ENCODE peak calls at places on chromosomes 3 and 15, in six cellular contexts. L is H1, V is GM23248, E is PC-3, M is GM12878, S is fibroblast of lung. R is an unnamed sample.

GRCh38 chr3:53073553-53074365 is 27.9 kb upstream of the SFMBT1 start:
- DNase-seq in M (no peak), S (no peak), V (no peak), L (no peak), E (no peak), R (no peak)

GRCh38 chr15:60652870-60653269 is 173.9 kb upstream of the ICE2 start:
- DNase-seq in M (no peak), E (no peak), S (no peak), L (no peak), V (no peak), R (no peak)

GRCh38 chr15:25811481-25811906 is 51.6 kb downstream of the ATP10A start:
- DNase-seq in M (peak), S (no peak), V (no peak), L (no peak), E (no peak), R (no peak)

GRCh38 chr3:64214002-64214696 is 11.1 kb downstream of the PRICKLE2 start:
- DNase-seq in S (peak), M (no peak), V (peak), L (no peak), E (no peak), R (no peak)

GRCh38 chr3:99218468-99218867 is 317.0 kb upstream of the DCBLD2 start:
- DNase-seq in E (no peak), L (no peak), S (no peak), M (no peak), V (no peak), R (no peak)

GRCh38 chr3:156483961-156484787 is 70.7 kb downstream of the SSR3 start:
- DNase-seq in M (peak), S (peak), E (peak), V (peak), L (no peak), R (peak)

GRCh38 chr15:66658855-66659254 is 43.2 kb upstream of the SMAD6 start:
- DNase-seq in V (no peak), L (no peak), S (no peak), E (no peak), M (no peak), R (no peak)

GRCh38 chr3:137304313-137305056 is 346.7 kb downstream of the IL20RB start:
- DNase-seq in M (no peak), E (no peak), S (no peak), V (no peak), L (peak), R (no peak)

GRCh38 chr3:110650752-110651151 is 420.9 kb upstream of the NECTIN3 start:
- DNase-seq in V (no peak), S (peak), L (no peak), M (no peak), E (no peak), R (no peak)

GRCh38 chr15:56411122-56411749 is 46.0 kb downstream of the TEX9 start:
- DNase-seq in S (no peak), E (no peak), M (peak), V (no peak), L (no peak), R (no peak)

GRCh38 chr3:113948015-113948917 is 453 bp downstream of the ZDHHC23 start:
- DNase-seq in M (no peak), S (no peak), E (peak), L (peak), V (peak), R (no peak)

GRCh38 chr3:32909999-32910398 is 41.4 kb upstream of the CCR4 start:
- DNase-seq in S (no peak), M (no peak), V (no peak), L (no peak), E (no peak), R (no peak)

GRCh38 chr15:55694652-55695150 is 48.3 kb downstream of the PRTG start:
- DNase-seq in S (peak), L (no peak), M (peak), V (no peak), E (peak), R (no peak)

GRCh38 chr3:104150724-104151123 is 1216.0 kb upstream of the ALCAM start:
- DNase-seq in E (no peak), M (no peak), S (no peak), V (no peak), L (no peak), R (no peak)

GRCh38 chr3:147616998-147617619 is 207.9 kb downstream of the ZIC1 start:
- DNase-seq in M (no peak), S (peak), V (peak), E (peak), L (no peak), R (no peak)

GRCh38 chr3:99499235-99499798 is 139.1 kb upstream of the COL8A1 start:
- DNase-seq in S (peak), E (peak), V (peak), M (peak), L (no peak), R (no peak)

GRCh38 chr3:23888617-23889228 is 28.1 kb downstream of the NKIRAS1 start:
- DNase-seq in L (no peak), M (no peak), S (peak), V (peak), E (peak), R (no peak)

GRCh38 chr3:147120029-147120428 is 286.3 kb downstream of the ZIC4 start:
- DNase-seq in M (no peak), L (no peak), E (peak), V (peak), S (peak), R (no peak)

GRCh38 chr15:66630801-66631351 is 65.1 kb upstream of the LCTL start:
- DNase-seq in V (no peak), M (no peak), E (no peak), L (no peak), S (no peak), R (no peak)

GRCh38 chr3:9778102-9778501 is 8.4 kb upstream of the CAMK1 start:
- DNase-seq in M (no peak), L (no peak), E (peak), S (peak), V (peak), R (no peak)

GRCh38 chr3:98730338-98730737 is 32.8 kb upstream of the ST3GAL6 start:
- DNase-seq in S (no peak), L (no peak), E (peak), M (peak), V (no peak), R (no peak)

GRCh38 chr15:57444877-57445513 is 68.7 kb downstream of the CGNL1 start:
- DNase-seq in V (peak), M (no peak), L (no peak), S (no peak), E (peak), R (no peak)

GRCh38 chr3:52845691-52846426 is 11.0 kb upstream of the MUSTN1 start:
- DNase-seq in V (peak), M (no peak), L (peak), S (no peak), E (no peak), R (no peak)

GRCh38 chr3:145450018-145450682 is 710.8 kb downstream of the PLOD2 start:
- DNase-seq in L (no peak), M (no peak), S (peak), V (no peak), E (peak), R (no peak)

GRCh38 chr3:141553055-141553454 is 66.2 kb downstream of the RASA2 start:
- DNase-seq in E (no peak), V (peak), S (no peak), M (no peak), L (no peak), R (peak)

GRCh38 chr3:33124638-33125037 is 10.8 kb downstream of the CRTAP start:
- DNase-seq in L (no peak), E (no peak), V (no peak), M (no peak), S (no peak), R (no peak)

GRCh38 chr15:78044407-78045155 is 32.9 kb downstream of the TBC1D2B start:
- DNase-seq in S (peak), V (peak), M (no peak), L (no peak), E (no peak), R (no peak)

GRCh38 chr15:34360298-34360697 is 6.7 kb downstream of the LPCAT4 start:
- DNase-seq in E (peak), V (no peak), L (no peak), S (no peak), M (no peak), R (no peak)

GRCh38 chr3:183287301-183287971 is 34.4 kb downstream of the B3GNT5 start:
- DNase-seq in V (peak), S (peak), M (no peak), E (peak), L (no peak), R (no peak)

GRCh38 chr3:54870423-54870822 is 57.4 kb downstream of the LRTM1 start:
- DNase-seq in M (no peak), E (peak), S (peak), V (peak), L (no peak), R (no peak)

GRCh38 chr3:59443618-59444292 is 393.9 kb upstream of the CFAP20DC start:
- DNase-seq in S (no peak), L (no peak), M (no peak), V (no peak), E (no peak), R (no peak)

GRCh38 chr3:71131385-71131871 is 452.1 kb downstream of the FOXP1 start:
- DNase-seq in M (no peak), V (no peak), L (no peak), S (no peak), E (no peak), R (no peak)

GRCh38 chr3:111434941-111435622 is 106.9 kb upstream of the CD96 start:
- DNase-seq in L (no peak), S (no peak), E (peak), V (no peak), M (no peak), R (no peak)

GRCh38 chr15:51846463-51847230 is 17.2 kb downstream of the TMOD3 start:
- DNase-seq in S (peak), L (no peak), M (no peak), V (peak), E (peak), R (peak)

GRCh38 chr3:171314341-171314740 is 145.9 kb downstream of the TNIK start:
- DNase-seq in L (no peak), V (no peak), M (no peak), S (no peak), E (no peak), R (no peak)

GRCh38 chr3:152269423-152270144 is 855 bp downstream of the MBNL1 start:
- DNase-seq in S (peak), M (no peak), V (peak), L (no peak), E (peak), R (no peak)

GRCh38 chr3:61820306-61820992 is 259.1 kb downstream of the PTPRG start:
- DNase-seq in E (no peak), V (no peak), S (no peak), M (no peak), L (no peak), R (no peak)

GRCh38 chr3:129162729-129163579 is 2.1 kb upstream of the ISY1 start:
- DNase-seq in M (no peak), S (peak), V (peak), L (no peak), E (no peak), R (peak)

GRCh38 chr3:190513409-190514162 is at the start of gene IL1RAP:
- DNase-seq in V (peak), E (peak), L (peak), S (peak), M (peak), R (peak)
- TF ChIP-seq EZH2 in V (no peak), E (no peak), L (peak), S (no peak), M (no peak), R (no peak)

GRCh38 chr15:100968043-100968966 is 49.1 kb downstream of the LRRK1 start:
- DNase-seq in L (no peak), S (no peak), E (peak), M (peak), V (peak), R (no peak)

GRCh38 chr15:100973351-100974034 is 54.3 kb downstream of the LRRK1 start:
- DNase-seq in M (no peak), S (no peak), E (no peak), V (no peak), L (peak), R (no peak)

GRCh38 chr15:100966997-100967396 is 47.8 kb downstream of the LRRK1 start:
- DNase-seq in E (no peak), S (no peak), V (no peak), L (no peak), M (peak), R (no peak)

GRCh38 chr15:100975043-100975442 is 55.9 kb downstream of the LRRK1 start:
- DNase-seq in V (no peak), L (no peak), S (no peak), E (no peak), M (no peak), R (no peak)

DNA sequence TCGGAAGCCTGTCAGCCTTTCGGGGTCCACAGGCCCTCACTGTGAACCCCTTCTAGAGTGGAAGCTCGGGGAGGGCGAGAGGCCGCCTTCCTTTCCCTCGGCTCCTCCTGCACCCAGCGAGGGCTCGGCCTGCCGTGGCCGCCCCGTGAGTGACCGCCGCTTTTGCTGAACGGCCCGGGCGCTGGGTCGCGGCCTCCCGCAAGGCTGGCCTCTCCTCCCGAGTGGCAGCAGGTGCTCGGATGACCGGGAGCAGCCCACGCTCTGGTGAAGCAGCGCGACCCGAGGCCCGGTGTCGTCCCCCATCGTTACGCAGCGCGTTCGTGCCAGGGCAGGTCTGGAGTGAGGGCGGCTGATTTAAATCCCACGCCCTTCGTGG is 53.8 kb downstream of the LRRK1 start:
- DNase-seq in E (no peak), V (no peak), M (no peak), S (no peak), L (no peak), R (no peak)
- TF ChIP-seq EZH2 in E (no peak), V (no peak), M (no peak), S (no peak), L (no peak), R (no peak)

GRCh38 chr3:108062051-108062450 is 28.8 kb downstream of the CD47 start:
- DNase-seq in V (no peak), S (no peak), L (no peak), E (no peak), M (no peak), R (no peak)

GRCh38 chr3:108070356-108070755 is 20.5 kb downstream of the CD47 start:
- DNase-seq in M (no peak), V (no peak), L (no peak), E (no peak), S (no peak), R (no peak)

GRCh38 chr3:108064293-108064887 is 26.4 kb downstream of the CD47 start:
- DNase-seq in S (peak), M (no peak), L (no peak), V (no peak), E (no peak), R (no peak)

GRCh38 chr3:108071394-108071793 is 19.4 kb downstream of the CD47 start:
- DNase-seq in L (no peak), M (no peak), V (no peak), S (no peak), E (no peak), R (no peak)

GRCh38 chr3:108067768-108068167 is 23.1 kb downstream of the CD47 start:
- DNase-seq in V (no peak), M (no peak), S (no peak), E (no peak), L (no peak), R (no peak)
- TF ChIP-seq EZH2 in V (no peak), M (no peak), S (no peak), E (no peak), L (no peak), R (no peak)

GRCh38 chr3:133699467-133699866 is 37.7 kb upstream of the TOPBP1 start:
- DNase-seq in M (no peak), E (no peak), L (no peak), V (no peak), S (no peak), R (no peak)
- TF ChIP-seq EZH2 in M (no peak), E (no peak), L (no peak), V (no peak), S (no peak), R (no peak)

GRCh38 chr15:83283813-83284562 is 476 bp downstream of the BNC1 start:
- DNase-seq in L (peak), E (no peak), S (peak), V (peak), M (no peak), R (no peak)
- TF ChIP-seq EZH2 in L (peak), E (no peak), S (no peak), V (no peak), M (no peak), R (no peak)

DNA sequence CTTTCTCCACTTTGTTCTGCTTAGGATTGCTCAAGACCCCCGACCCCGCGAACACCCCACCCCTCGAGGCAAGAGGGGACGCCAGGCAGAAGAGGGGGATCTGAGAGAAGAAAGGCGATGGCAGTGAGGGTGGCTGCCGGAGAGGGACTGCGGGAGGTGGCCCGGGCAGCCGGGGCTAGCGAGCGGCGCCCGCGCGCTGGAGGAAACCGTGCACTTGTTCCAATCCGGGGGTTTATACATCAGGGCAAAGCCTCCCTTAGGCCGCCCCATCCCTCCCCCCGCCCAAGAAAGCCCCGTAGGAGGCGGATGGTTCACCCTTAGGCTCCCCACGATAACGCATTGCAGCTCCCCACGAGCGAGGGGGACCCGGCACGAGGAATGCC is 475 bp downstream of the ERC2 start:
- DNase-seq in E (no peak), S (no peak), M (no peak), L (peak), V (peak), R (no peak)
- TF ChIP-seq EZH2 in E (peak), S (peak), M (no peak), L (no peak), V (peak), R (no peak)

DNA sequence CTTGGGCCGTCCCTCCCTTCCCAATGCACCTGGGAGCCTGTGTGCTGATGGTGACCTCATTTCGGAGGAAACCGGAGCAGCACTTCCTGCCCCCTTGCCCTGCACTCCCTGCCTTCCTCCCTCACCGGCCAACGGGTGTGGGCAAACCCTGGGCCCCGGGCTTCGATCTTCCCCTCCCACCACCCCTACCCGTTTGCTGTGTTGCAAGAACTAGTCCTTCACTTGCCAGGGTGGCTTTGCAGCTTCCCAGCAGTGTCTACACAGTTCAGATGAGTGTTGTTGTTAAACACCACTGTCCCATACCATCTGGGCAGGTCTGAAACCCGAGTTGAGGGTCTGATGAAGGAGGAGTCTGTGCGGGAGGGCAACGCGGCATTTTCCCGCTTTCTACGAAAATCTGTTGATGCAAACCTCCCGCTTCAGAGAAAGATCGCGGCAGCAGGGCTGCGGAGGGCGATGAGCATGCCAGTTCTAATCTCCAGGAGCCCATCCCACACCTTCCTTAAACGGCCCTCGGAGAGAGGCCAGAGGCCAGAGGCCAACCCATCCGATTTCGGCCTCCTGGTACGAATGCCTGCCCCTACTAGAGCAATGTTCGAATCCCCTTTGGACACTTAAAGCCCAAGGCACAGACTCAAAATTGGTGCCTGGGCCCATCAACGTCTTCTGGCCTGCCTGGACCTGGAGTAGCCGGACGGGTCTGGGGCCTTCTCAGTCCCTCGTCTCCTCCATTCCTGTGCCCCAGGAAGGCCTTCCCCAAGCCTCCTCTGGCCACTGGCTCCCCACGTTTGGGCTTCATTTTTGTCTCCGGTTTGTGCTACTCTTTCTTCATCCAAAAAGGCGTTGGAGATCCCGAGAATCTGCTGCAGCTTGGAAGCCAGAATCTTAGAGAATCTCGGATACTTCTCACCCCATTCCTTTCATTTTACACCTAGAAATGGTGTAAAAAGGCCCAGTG is 35.8 kb upstream of the POLG start:
- DNase-seq in L (peak), M (no peak), E (peak), S (no peak), V (no peak), R (no peak)
- TF ChIP-seq EZH2 in L (peak), M (no peak), E (no peak), S (peak), V (no peak), R (no peak)

DNA sequence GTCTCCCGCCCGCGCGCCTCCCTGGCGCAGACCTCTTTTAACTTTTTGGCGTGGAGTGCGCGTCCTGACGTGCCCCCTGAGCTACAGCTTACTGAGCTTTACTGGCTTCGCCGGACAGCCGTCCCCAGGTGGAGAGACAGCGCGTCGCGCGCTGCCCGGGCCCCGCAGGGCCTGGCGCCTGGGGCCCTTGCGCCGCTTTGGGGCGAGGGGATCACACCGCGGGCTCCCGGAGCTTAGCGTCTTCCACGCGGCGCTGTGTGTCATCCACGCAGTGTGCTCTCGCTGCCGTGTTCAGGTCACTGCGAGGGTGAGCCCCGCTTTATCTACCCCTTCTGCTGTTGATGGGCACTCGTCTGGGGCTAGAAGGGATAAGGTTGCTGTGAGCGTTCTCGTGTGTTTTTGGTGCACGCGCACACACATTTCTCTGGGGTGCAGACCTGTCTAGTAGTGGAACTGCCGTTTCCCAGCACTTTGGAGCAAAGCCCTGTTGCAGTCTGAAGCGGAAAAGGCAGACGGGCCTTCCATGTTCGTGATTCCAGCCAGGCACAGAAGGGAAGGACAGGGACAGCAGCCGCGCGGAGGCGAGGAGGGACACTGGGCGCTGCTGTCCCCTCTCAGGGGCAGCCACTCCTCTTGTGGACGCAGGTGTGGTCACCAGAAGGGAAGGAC is 33.1 kb upstream of the ALDH1L1 start:
- DNase-seq in S (peak), E (no peak), V (peak), M (no peak), L (no peak), R (no peak)
- TF ChIP-seq EZH2 in S (no peak), E (no peak), V (no peak), M (no peak), L (peak), R (no peak)

GRCh38 chr3:69385723-69386483 is at the start of gene FRMD4B:
- DNase-seq in V (peak), E (peak), M (no peak), L (peak), S (peak), R (peak)
- TF ChIP-seq EZH2 in V (peak), E (no peak), M (peak), L (peak), S (no peak), R (no peak)